ENCODE peak calls at places on chromosomes 5 and 9, in four cellular contexts. One of them, this sample, is unnamed.

GRCh38 chr9:121305269-121305994 is 37.5 kb downstream of the GSN start:
- DNase-seq in HepG2: no peak
- DNase-seq in K562: no peak
- DNase-seq in GM12878: no peak
- DNase-seq in this sample: no peak

GRCh38 chr9:21317956-21318923 is 13.1 kb upstream of the IFNA5 start:
- DNase-seq in HepG2: peak; percentile 24
- DNase-seq in K562: no peak
- DNase-seq in GM12878: no peak
- DNase-seq in this sample: peak; percentile 22

GRCh38 chr5:177445052-177446016 is 1.3 kb upstream of the PRR7 start:
- DNase-seq in HepG2: no peak
- DNase-seq in GM12878: no peak
- DNase-seq in K562: no peak
- DNase-seq in this sample: no peak

GRCh38 chr9:109192732-109193361 is 25.8 kb upstream of the FRRS1L start:
- DNase-seq in K562: peak; percentile 27
- DNase-seq in HepG2: peak; percentile 49
- DNase-seq in GM12878: no peak
- DNase-seq in this sample: peak; percentile 69

GRCh38 chr5:111853748-111854147 is 96.8 kb upstream of the NREP start:
- DNase-seq in K562: no peak
- DNase-seq in HepG2: no peak
- DNase-seq in GM12878: peak; percentile 41
- DNase-seq in this sample: no peak

GRCh38 chr9:89153618-89154017 is 25.0 kb downstream of the SHC3 start:
- DNase-seq in GM12878: no peak
- DNase-seq in HepG2: no peak
- DNase-seq in K562: no peak
- DNase-seq in this sample: no peak

GRCh38 chr5:67547682-67548081 is 351.1 kb upstream of the CD180 start:
- DNase-seq in GM12878: no peak
- DNase-seq in HepG2: no peak
- DNase-seq in K562: no peak
- DNase-seq in this sample: no peak

GRCh38 chr5:82332889-82333619 is 54.9 kb upstream of the RPS23 start:
- DNase-seq in GM12878: no peak
- DNase-seq in HepG2: no peak
- DNase-seq in K562: no peak
- DNase-seq in this sample: no peak

GRCh38 chr5:160869962-160870521 is 18.0 kb upstream of the ATP10B start:
- DNase-seq in K562: no peak
- DNase-seq in GM12878: no peak
- DNase-seq in HepG2: no peak
- DNase-seq in this sample: no peak

GRCh38 chr9:106405871-106406435 is 457.0 kb upstream of the ZNF462 start:
- DNase-seq in HepG2: no peak
- DNase-seq in GM12878: no peak
- DNase-seq in K562: no peak
- DNase-seq in this sample: no peak

GRCh38 chr9:650362-650761 is 191.1 kb upstream of the DMRT1 start:
- DNase-seq in K562: no peak
- DNase-seq in GM12878: no peak
- DNase-seq in HepG2: no peak
- DNase-seq in this sample: peak; percentile 20

GRCh38 chr5:117568622-117569021 is 994.0 kb upstream of the SEMA6A start:
- DNase-seq in HepG2: no peak
- DNase-seq in GM12878: no peak
- DNase-seq in K562: no peak
- DNase-seq in this sample: no peak

GRCh38 chr5:132334812-132335211 is 34.7 kb upstream of the SLC22A5 start:
- DNase-seq in K562: no peak
- DNase-seq in HepG2: peak; percentile 14
- DNase-seq in GM12878: no peak
- DNase-seq in this sample: no peak

GRCh38 chr9:133729646-133730281 is 8.4 kb downstream of the SARDH start:
- DNase-seq in HepG2: no peak
- DNase-seq in GM12878: no peak
- DNase-seq in K562: no peak
- DNase-seq in this sample: no peak

GRCh38 chr5:176810084-176810597 is at the start of gene UNC5A:
- DNase-seq in HepG2: no peak
- DNase-seq in K562: peak; percentile 93
- DNase-seq in GM12878: no peak
- DNase-seq in this sample: peak; percentile 73

GRCh38 chr5:76209297-76209696 is 126.1 kb downstream of the SV2C start:
- DNase-seq in GM12878: no peak
- DNase-seq in K562: peak; percentile 15
- DNase-seq in HepG2: no peak
- DNase-seq in this sample: no peak

GRCh38 chr9:94982211-94982610 is 255.7 kb downstream of the AOPEP start:
- DNase-seq in HepG2: no peak
- DNase-seq in K562: no peak
- DNase-seq in GM12878: no peak
- DNase-seq in this sample: no peak

GRCh38 chr9:1604942-1605560 is 410.1 kb upstream of the SMARCA2 start:
- DNase-seq in HepG2: peak; percentile 25
- DNase-seq in GM12878: peak; percentile 11
- DNase-seq in K562: no peak
- DNase-seq in this sample: no peak

GRCh38 chr9:110049699-110050450 is 158.1 kb downstream of the C9orf152 start:
- DNase-seq in HepG2: no peak
- DNase-seq in K562: no peak
- DNase-seq in GM12878: no peak
- DNase-seq in this sample: peak; percentile 48

GRCh38 chr9:136210276-136210675 is 5.3 kb upstream of the LHX3 start:
- DNase-seq in HepG2: no peak
- DNase-seq in GM12878: no peak
- DNase-seq in K562: no peak
- DNase-seq in this sample: no peak

GRCh38 chr9:68775003-68775730 is 70.1 kb downstream of the PIP5K1B start:
- DNase-seq in GM12878: no peak
- DNase-seq in HepG2: no peak
- DNase-seq in K562: no peak
- DNase-seq in this sample: no peak

GRCh38 chr5:43034591-43034968 is 5.5 kb downstream of the ANXA2R start:
- DNase-seq in HepG2: no peak
- DNase-seq in K562: no peak
- DNase-seq in GM12878: no peak
- DNase-seq in this sample: no peak

GRCh38 chr9:125431741-125432271 is 170.2 kb downstream of the GAPVD1 start:
- DNase-seq in GM12878: no peak
- DNase-seq in K562: no peak
- DNase-seq in HepG2: no peak
- DNase-seq in this sample: peak; percentile 31
- TF ChIP-seq ATF2 in GM12878: no peak
- TF ChIP-seq ATF2 in K562: no peak
- TF ChIP-seq ATF2 in HepG2: no peak
- TF ChIP-seq ATF2 in this sample: no peak

GRCh38 chr5:123051206-123051605 is 14.7 kb upstream of the PPIC start:
- DNase-seq in K562: no peak
- DNase-seq in GM12878: no peak
- DNase-seq in HepG2: no peak
- DNase-seq in this sample: no peak

GRCh38 chr5:123044926-123045617 is 8.5 kb upstream of the PPIC start:
- DNase-seq in K562: no peak
- DNase-seq in HepG2: no peak
- DNase-seq in GM12878: no peak
- DNase-seq in this sample: no peak

GRCh38 chr5:123046222-123046621 is 9.7 kb upstream of the PPIC start:
- DNase-seq in HepG2: no peak
- DNase-seq in K562: no peak
- DNase-seq in GM12878: no peak
- DNase-seq in this sample: no peak

DNA sequence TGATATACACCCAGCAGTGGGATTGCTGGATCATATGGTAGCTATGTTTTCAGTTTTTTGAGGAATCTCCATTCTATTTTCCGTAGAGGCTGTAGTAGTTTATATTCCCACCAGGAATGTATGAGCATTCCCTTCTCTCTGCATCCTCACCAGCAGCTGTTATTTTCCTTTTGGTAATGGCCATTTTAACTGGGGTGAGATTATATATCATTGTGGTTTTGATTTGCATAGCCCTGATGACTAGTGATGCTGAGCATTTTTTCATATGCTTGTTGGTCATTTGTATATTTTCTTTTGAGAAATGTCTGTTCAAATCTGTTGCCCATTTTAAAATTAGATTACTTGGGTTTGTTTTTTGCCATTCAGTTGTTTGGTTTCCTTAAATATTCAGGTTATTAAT is 11.2 kb upstream of the PPIC start:
- DNase-seq in K562: no peak
- DNase-seq in HepG2: no peak
- DNase-seq in GM12878: no peak
- DNase-seq in this sample: no peak
- TF ChIP-seq NR2C2 in K562: no peak
- TF ChIP-seq NR2C2 in HepG2: no peak
- TF ChIP-seq NR2C2 in GM12878: no peak
- TF ChIP-seq NR2C2 in this sample: no peak

DNA sequence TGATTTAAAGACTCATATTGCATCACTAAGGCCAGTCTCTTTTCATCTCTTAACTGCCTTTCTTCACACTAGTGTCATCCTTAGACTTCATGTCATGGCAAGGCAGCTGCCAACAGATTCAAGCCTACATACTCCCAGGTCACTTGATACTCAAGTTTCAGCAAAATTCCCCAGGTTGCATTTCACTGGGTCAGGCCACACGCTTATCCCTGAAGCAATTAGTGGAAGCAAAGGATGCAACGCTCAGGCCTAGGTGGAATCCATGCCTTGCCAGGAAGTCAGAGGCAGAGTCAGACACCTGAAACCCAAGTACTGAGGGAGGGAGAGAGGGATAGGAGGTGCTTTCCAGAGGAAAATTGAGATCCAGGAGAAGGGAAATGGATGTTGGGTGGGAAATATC is 28.9 kb downstream of the YIPF5 start:
- DNase-seq in K562: no peak
- DNase-seq in HepG2: no peak
- DNase-seq in GM12878: no peak
- DNase-seq in this sample: no peak
- TF ChIP-seq ATF2 in K562: no peak
- TF ChIP-seq ATF2 in HepG2: no peak
- TF ChIP-seq ATF2 in GM12878: no peak
- TF ChIP-seq ATF2 in this sample: no peak

GRCh38 chr5:137587952-137588351 is 88.8 kb upstream of the SPOCK1 start:
- DNase-seq in K562: no peak
- DNase-seq in GM12878: no peak
- DNase-seq in HepG2: no peak
- DNase-seq in this sample: no peak
- TF ChIP-seq NR2C2 in K562: no peak
- TF ChIP-seq NR2C2 in GM12878: no peak
- TF ChIP-seq NR2C2 in HepG2: no peak
- TF ChIP-seq NR2C2 in this sample: no peak

GRCh38 chr5:122313001-122313402 is 965 bp downstream of the SNCAIP start:
- DNase-seq in HepG2: no peak
- DNase-seq in GM12878: no peak
- DNase-seq in K562: no peak
- DNase-seq in this sample: no peak
- TF ChIP-seq ATF2 in HepG2: no peak
- TF ChIP-seq ATF2 in GM12878: no peak
- TF ChIP-seq ATF2 in K562: no peak
- TF ChIP-seq ATF2 in this sample: no peak

DNA sequence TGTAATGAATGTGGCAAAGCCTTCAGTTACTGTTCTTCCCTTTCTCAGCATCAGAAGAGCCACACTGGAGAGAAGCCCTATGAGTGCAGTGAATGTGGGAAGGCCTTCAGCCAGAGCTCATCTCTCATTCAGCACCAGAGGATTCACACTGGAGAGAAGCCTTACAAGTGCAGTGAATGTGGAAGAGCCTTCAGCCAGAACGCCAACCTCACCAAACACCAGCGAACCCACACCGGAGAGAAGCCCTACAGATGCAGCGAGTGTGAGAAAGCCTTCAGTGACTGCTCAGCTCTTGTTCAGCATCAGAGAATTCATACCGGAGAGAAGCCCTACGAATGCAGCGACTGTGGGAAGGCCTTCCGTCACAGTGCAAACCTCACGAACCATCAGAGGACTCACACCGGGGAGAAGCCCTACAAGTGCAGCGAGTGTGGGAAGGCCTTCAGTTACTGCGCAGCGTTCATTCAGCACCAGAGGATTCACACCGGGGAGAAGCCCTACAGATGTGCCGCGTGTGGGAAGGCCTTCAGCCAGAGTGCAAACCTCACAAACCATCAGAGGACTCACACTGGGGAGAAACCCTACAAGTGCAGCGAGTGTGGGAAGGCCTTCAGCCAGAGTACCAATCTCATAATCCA is 6.8 kb downstream of the RPL12 start:
- DNase-seq in HepG2: no peak
- DNase-seq in K562: no peak
- DNase-seq in GM12878: no peak
- DNase-seq in this sample: no peak
- TF ChIP-seq NR2C2 in HepG2: no peak
- TF ChIP-seq NR2C2 in K562: no peak
- TF ChIP-seq NR2C2 in GM12878: no peak
- TF ChIP-seq NR2C2 in this sample: no peak

DNA sequence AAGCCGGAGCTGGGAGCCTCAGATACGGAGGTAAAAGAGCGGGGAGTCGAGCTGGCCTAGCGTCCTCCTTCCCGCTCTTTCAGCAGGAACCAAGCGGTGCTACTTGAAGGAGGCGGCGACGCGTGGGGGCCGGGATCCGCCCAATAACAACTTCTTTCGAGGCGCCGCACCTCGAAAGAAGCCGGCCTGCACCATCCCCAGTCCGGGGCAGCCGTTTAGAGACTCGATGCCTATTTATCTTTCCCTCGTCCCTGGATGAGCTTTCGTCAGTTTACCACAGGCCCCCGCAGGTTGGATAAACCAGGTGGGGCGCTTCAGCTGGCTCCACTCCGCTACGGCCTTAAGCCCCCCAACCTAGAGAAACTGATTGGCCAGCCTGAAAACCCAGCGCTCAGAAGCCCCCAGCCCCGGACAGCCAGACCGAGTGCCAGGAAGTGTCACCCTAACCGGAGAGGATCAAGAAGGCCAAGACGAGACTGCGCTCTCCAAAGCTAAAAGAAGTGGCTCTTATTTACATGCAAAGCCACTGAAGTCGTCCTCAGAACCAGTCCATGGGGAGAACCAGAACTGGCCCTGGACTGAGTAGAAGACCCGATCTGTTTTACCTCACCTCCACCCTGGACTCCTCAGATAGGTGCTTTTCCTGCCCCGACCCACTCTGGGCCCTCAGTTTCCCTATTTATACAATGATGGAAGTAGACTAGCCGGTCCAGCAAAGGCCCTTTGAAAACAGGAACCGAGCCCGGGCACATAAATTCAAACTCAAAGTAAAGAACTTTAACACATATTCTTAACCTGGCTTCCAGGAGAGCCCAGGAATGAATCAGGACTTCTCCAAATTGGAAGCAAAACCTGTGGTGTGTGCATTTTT is 1.4 kb downstream of the HAND1 start:
- DNase-seq in GM12878: no peak
- DNase-seq in HepG2: no peak
- DNase-seq in K562: no peak
- DNase-seq in this sample: peak; percentile 72
- TF ChIP-seq ATF2 in GM12878: no peak
- TF ChIP-seq ATF2 in HepG2: no peak
- TF ChIP-seq ATF2 in K562: no peak
- TF ChIP-seq ATF2 in this sample: no peak

GRCh38 chr9:17625644-17626388 is 47.0 kb downstream of the SH3GL2 start:
- DNase-seq in HepG2: no peak
- DNase-seq in K562: no peak
- DNase-seq in GM12878: no peak
- DNase-seq in this sample: no peak
- TF ChIP-seq NR2C2 in HepG2: no peak
- TF ChIP-seq NR2C2 in K562: no peak
- TF ChIP-seq NR2C2 in GM12878: no peak
- TF ChIP-seq NR2C2 in this sample: no peak